ENCODE peak calls at places on chromosomes 16 and 17, in four cellular contexts. B, N, C and V are unnamed samples.

GRCh38 chr16:67155305-67156145 is 4.2 kb downstream of the TRADD start:
- DNase-seq in B (no peak), N (peak; percentile 83), C (peak; percentile 57), V (peak; percentile 60)

GRCh38 chr17:66564992-66565465 is 262.6 kb downstream of the PRKCA start:
- DNase-seq in B (no peak), N (no peak), C (peak; percentile 30), V (no peak)

GRCh38 chr16:67936124-67936875 is at the start of gene PSMB10:
- DNase-seq in B (no peak), N (peak; percentile 71), C (peak; percentile 51), V (peak; percentile 47)

GRCh38 chr17:44004761-44005526 is 522 bp downstream of the NAGS start:
- DNase-seq in B (no peak), N (no peak), C (no peak), V (no peak)

GRCh38 chr16:11989238-11990160 is 13.0 kb downstream of the SNX29 start:
- DNase-seq in B (no peak), N (no peak), C (no peak), V (no peak)

GRCh38 chr16:50153648-50154368 is 702 bp downstream of the TENT4B start:
- DNase-seq in B (no peak), N (peak; percentile 44), C (no peak), V (peak; percentile 28)

GRCh38 chr17:39750131-39751015 is 12.6 kb downstream of the GRB7 start:
- DNase-seq in B (no peak), N (no peak), C (peak; percentile 84), V (no peak)

GRCh38 chr17:77645441-77646430 is 312.8 kb upstream of the TNRC6C start:
- DNase-seq in B (no peak), N (no peak), C (no peak), V (no peak)

GRCh38 chr16:66254751-66255150 is 111.7 kb upstream of the CDH5 start:
- DNase-seq in B (no peak), N (no peak), C (no peak), V (no peak)

DNA sequence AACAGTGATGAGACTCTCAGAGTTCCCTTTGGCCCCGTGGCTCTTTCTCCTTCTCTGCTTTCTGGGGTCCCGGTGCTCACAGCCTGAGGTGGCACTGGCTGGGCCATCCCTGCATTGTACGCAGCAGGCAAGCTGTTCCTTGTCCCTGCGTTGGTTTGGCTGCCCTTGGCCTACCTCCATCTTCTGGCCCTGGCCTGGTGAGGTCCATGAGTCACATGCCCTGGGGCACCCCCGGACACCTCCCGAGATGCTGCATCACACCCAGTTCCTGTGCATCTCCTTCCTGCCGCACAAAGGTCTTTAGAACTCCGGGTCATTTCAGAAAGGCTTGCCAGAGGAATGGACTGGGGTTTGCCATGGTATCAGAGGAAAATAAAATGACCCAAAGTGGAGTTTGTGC is 9.5 kb downstream of the SULT1A2 start:
- DNase-seq in B (no peak), N (no peak), C (no peak), V (no peak)
- TF ChIP-seq JUN in B (no peak), N (no peak), C (no peak), V (no peak)

GRCh38 chr17:81336296-81336929 is 41.3 kb upstream of the SLC38A10 start:
- DNase-seq in B (no peak), N (no peak), C (no peak), V (no peak)

GRCh38 chr17:81336930-81337325 is 41.8 kb upstream of the SLC38A10 start:
- DNase-seq in B (no peak), N (no peak), C (no peak), V (no peak)

GRCh38 chr17:81338301-81339179 is 43.4 kb upstream of the SLC38A10 start:
- DNase-seq in B (no peak), N (no peak), C (no peak), V (no peak)

GRCh38 chr17:81339180-81339501 is 44.0 kb upstream of the SLC38A10 start:
- DNase-seq in B (no peak), N (no peak), C (peak; percentile 90), V (no peak)

GRCh38 chr17:81337449-81337848 is 42.3 kb upstream of the SLC38A10 start:
- DNase-seq in B (no peak), N (peak; percentile 82), C (no peak), V (no peak)
- TF ChIP-seq POLR2AphosphoS5 in B (no peak), N (no peak), C (no peak), V (no peak)

GRCh38 chr17:82489851-82490511 is 29.6 kb upstream of the FOXK2 start:
- DNase-seq in B (no peak), N (no peak), C (no peak), V (no peak)
- TF ChIP-seq JUN in B (no peak), N (no peak), C (no peak), V (no peak)

GRCh38 chr16:2874584-2875362 is 8.2 kb upstream of the FLYWCH2 start:
- DNase-seq in B (no peak), N (peak; percentile 85), C (peak; percentile 49), V (peak; percentile 63)
- TF ChIP-seq POLR2AphosphoS5 in B (no peak), N (no peak), C (no peak), V (no peak)

GRCh38 chr16:86899156-86899555 is 320.8 kb downstream of the FOXL1 start:
- DNase-seq in B (no peak), N (no peak), C (no peak), V (no peak)
- TF ChIP-seq JUN in B (no peak), N (no peak), C (no peak), V (no peak)